ENCODE peak calls at places on chromosome 16, in ten cellular contexts. One of them, this sample, is unnamed.

GRCh38 chr16:80577485-80578280 is 36.9 kb downstream of the DYNLRB2 start:
- DNase-seq in activated T-cell treated with anti-CD3 and anti-CD28 coated beads, Interleukin-2, amount 50 U/mL, for 72 hours: no peak
- DNase-seq in NCI-H2029: no peak
- DNase-seq in AG10803: no peak
- DNase-seq in GM12865: no peak
- DNase-seq in astrocyte of the spinal cord: no peak
- DNase-seq in stimulated activated naive CD4-positive, alpha-beta T cell: no peak
- DNase-seq in H7: no peak
- DNase-seq in EL: no peak
- DNase-seq in cerebellum: peak
- DNase-seq in this sample: no peak

GRCh38 chr16:3274490-3274889 is 8.8 kb upstream of the ZNF263 start:
- DNase-seq in EL: no peak
- DNase-seq in GM12865: no peak
- DNase-seq in NCI-H2029: no peak
- DNase-seq in cerebellum: no peak
- DNase-seq in activated T-cell treated with anti-CD3 and anti-CD28 coated beads, Interleukin-2, amount 50 U/mL, for 72 hours: no peak
- DNase-seq in H7: no peak
- DNase-seq in AG10803: no peak
- DNase-seq in astrocyte of the spinal cord: peak
- DNase-seq in stimulated activated naive CD4-positive, alpha-beta T cell: no peak
- DNase-seq in this sample: no peak

GRCh38 chr16:72787519-72788268 is 260.2 kb downstream of the ZFHX3 start:
- DNase-seq in cerebellum: peak
- DNase-seq in astrocyte of the spinal cord: peak
- DNase-seq in activated T-cell treated with anti-CD3 and anti-CD28 coated beads, Interleukin-2, amount 50 U/mL, for 72 hours: peak
- DNase-seq in EL: peak
- DNase-seq in AG10803: peak
- DNase-seq in stimulated activated naive CD4-positive, alpha-beta T cell: no peak
- DNase-seq in GM12865: peak
- DNase-seq in NCI-H2029: no peak
- DNase-seq in H7: peak
- DNase-seq in this sample: peak

GRCh38 chr16:4123617-4124300 is 7.5 kb upstream of the ADCY9 start:
- DNase-seq in astrocyte of the spinal cord: peak
- DNase-seq in stimulated activated naive CD4-positive, alpha-beta T cell: no peak
- DNase-seq in GM12865: no peak
- DNase-seq in cerebellum: no peak
- DNase-seq in EL: peak
- DNase-seq in H7: no peak
- DNase-seq in AG10803: peak
- DNase-seq in activated T-cell treated with anti-CD3 and anti-CD28 coated beads, Interleukin-2, amount 50 U/mL, for 72 hours: no peak
- DNase-seq in NCI-H2029: no peak
- DNase-seq in this sample: no peak

GRCh38 chr16:58501242-58502131 is 1.5 kb downstream of the NDRG4 start:
- DNase-seq in cerebellum: peak
- DNase-seq in AG10803: no peak
- DNase-seq in EL: no peak
- DNase-seq in H7: peak
- DNase-seq in activated T-cell treated with anti-CD3 and anti-CD28 coated beads, Interleukin-2, amount 50 U/mL, for 72 hours: peak
- DNase-seq in astrocyte of the spinal cord: no peak
- DNase-seq in NCI-H2029: no peak
- DNase-seq in stimulated activated naive CD4-positive, alpha-beta T cell: peak
- DNase-seq in GM12865: peak
- DNase-seq in this sample: peak

GRCh38 chr16:12455287-12455798 is 348.3 kb downstream of the CPPED1 start:
- DNase-seq in activated T-cell treated with anti-CD3 and anti-CD28 coated beads, Interleukin-2, amount 50 U/mL, for 72 hours: peak
- DNase-seq in cerebellum: no peak
- DNase-seq in stimulated activated naive CD4-positive, alpha-beta T cell: no peak
- DNase-seq in AG10803: peak
- DNase-seq in EL: peak
- DNase-seq in astrocyte of the spinal cord: peak
- DNase-seq in H7: peak
- DNase-seq in NCI-H2029: peak
- DNase-seq in GM12865: peak
- DNase-seq in this sample: no peak

GRCh38 chr16:69904495-69905170 is 46.5 kb upstream of the CLEC18A start:
- DNase-seq in AG10803: peak
- DNase-seq in stimulated activated naive CD4-positive, alpha-beta T cell: no peak
- DNase-seq in H7: peak
- DNase-seq in astrocyte of the spinal cord: no peak
- DNase-seq in EL: no peak
- DNase-seq in cerebellum: no peak
- DNase-seq in GM12865: no peak
- DNase-seq in activated T-cell treated with anti-CD3 and anti-CD28 coated beads, Interleukin-2, amount 50 U/mL, for 72 hours: no peak
- DNase-seq in NCI-H2029: peak
- DNase-seq in this sample: no peak

GRCh38 chr16:15507299-15507958 is 73.0 kb downstream of the BMERB1 start:
- DNase-seq in stimulated activated naive CD4-positive, alpha-beta T cell: no peak
- DNase-seq in cerebellum: no peak
- DNase-seq in astrocyte of the spinal cord: peak
- DNase-seq in AG10803: peak
- DNase-seq in NCI-H2029: no peak
- DNase-seq in EL: peak
- DNase-seq in activated T-cell treated with anti-CD3 and anti-CD28 coated beads, Interleukin-2, amount 50 U/mL, for 72 hours: no peak
- DNase-seq in H7: no peak
- DNase-seq in GM12865: no peak
- DNase-seq in this sample: no peak

GRCh38 chr16:79970551-79971236 is 370.2 kb upstream of the MAF start:
- DNase-seq in stimulated activated naive CD4-positive, alpha-beta T cell: no peak
- DNase-seq in EL: no peak
- DNase-seq in astrocyte of the spinal cord: no peak
- DNase-seq in GM12865: no peak
- DNase-seq in cerebellum: no peak
- DNase-seq in NCI-H2029: no peak
- DNase-seq in AG10803: peak
- DNase-seq in activated T-cell treated with anti-CD3 and anti-CD28 coated beads, Interleukin-2, amount 50 U/mL, for 72 hours: no peak
- DNase-seq in H7: no peak
- DNase-seq in this sample: no peak

GRCh38 chr16:6032438-6032837 is 934.8 kb upstream of the EEF2KMT start:
- DNase-seq in H7: no peak
- DNase-seq in GM12865: no peak
- DNase-seq in AG10803: no peak
- DNase-seq in activated T-cell treated with anti-CD3 and anti-CD28 coated beads, Interleukin-2, amount 50 U/mL, for 72 hours: no peak
- DNase-seq in cerebellum: peak
- DNase-seq in astrocyte of the spinal cord: peak
- DNase-seq in NCI-H2029: no peak
- DNase-seq in stimulated activated naive CD4-positive, alpha-beta T cell: no peak
- DNase-seq in EL: no peak
- DNase-seq in this sample: no peak

GRCh38 chr16:85128079-85128837 is 16.0 kb upstream of the CIBAR2 start:
- DNase-seq in stimulated activated naive CD4-positive, alpha-beta T cell: no peak
- DNase-seq in astrocyte of the spinal cord: no peak
- DNase-seq in NCI-H2029: no peak
- DNase-seq in AG10803: no peak
- DNase-seq in GM12865: no peak
- DNase-seq in H7: no peak
- DNase-seq in activated T-cell treated with anti-CD3 and anti-CD28 coated beads, Interleukin-2, amount 50 U/mL, for 72 hours: no peak
- DNase-seq in EL: no peak
- DNase-seq in cerebellum: no peak
- DNase-seq in this sample: no peak

GRCh38 chr16:77213542-77214108 is 14.4 kb downstream of the SYCE1L start:
- DNase-seq in activated T-cell treated with anti-CD3 and anti-CD28 coated beads, Interleukin-2, amount 50 U/mL, for 72 hours: no peak
- DNase-seq in AG10803: peak
- DNase-seq in stimulated activated naive CD4-positive, alpha-beta T cell: no peak
- DNase-seq in cerebellum: peak
- DNase-seq in astrocyte of the spinal cord: peak
- DNase-seq in NCI-H2029: peak
- DNase-seq in GM12865: no peak
- DNase-seq in EL: peak
- DNase-seq in H7: no peak
- DNase-seq in this sample: no peak

GRCh38 chr16:70703041-70703834 is 17.4 kb upstream of the MTSS2 start:
- DNase-seq in stimulated activated naive CD4-positive, alpha-beta T cell: no peak
- DNase-seq in cerebellum: peak
- DNase-seq in NCI-H2029: no peak
- DNase-seq in H7: peak
- DNase-seq in activated T-cell treated with anti-CD3 and anti-CD28 coated beads, Interleukin-2, amount 50 U/mL, for 72 hours: no peak
- DNase-seq in EL: peak
- DNase-seq in AG10803: peak
- DNase-seq in astrocyte of the spinal cord: peak
- DNase-seq in GM12865: no peak
- DNase-seq in this sample: no peak